ENCODE peak calls at places on chromosomes 12 and 14, in eight cellular contexts. One of them, this sample, is unnamed.

GRCh38 chr12:132416121-132416673 is 73.8 kb upstream of the FBRSL1 start:
- DNase-seq in brain microvascular endothelial cell: no peak
- DNase-seq in psoas muscle: no peak
- DNase-seq in GM20000: no peak
- DNase-seq in stimulated activated CD8-positive, alpha-beta memory T cell treated with anti-CD3 and anti-CD28 coated beads, Interleukin-4, amount 100 ng/mL, for 1 hour: no peak
- DNase-seq in choroid plexus epithelial cell: no peak
- DNase-seq in stimulated activated CD4-positive, alpha-beta T cell treated with anti-CD3 and anti-CD28 coated beads, Interleukin-12 subunit alpha, Interleukin-12 subunit beta, amount 100 ng/mL, for 24 hours: no peak
- DNase-seq in stomach: no peak
- DNase-seq in this sample: no peak

GRCh38 chr12:561116-561705 is 101.5 kb downstream of the B4GALNT3 start:
- DNase-seq in brain microvascular endothelial cell: no peak
- DNase-seq in psoas muscle: no peak
- DNase-seq in GM20000: no peak
- DNase-seq in stimulated activated CD8-positive, alpha-beta memory T cell treated with anti-CD3 and anti-CD28 coated beads, Interleukin-4, amount 100 ng/mL, for 1 hour: no peak
- DNase-seq in choroid plexus epithelial cell: no peak
- DNase-seq in stimulated activated CD4-positive, alpha-beta T cell treated with anti-CD3 and anti-CD28 coated beads, Interleukin-12 subunit alpha, Interleukin-12 subunit beta, amount 100 ng/mL, for 24 hours: no peak
- DNase-seq in stomach: no peak
- DNase-seq in this sample: no peak

GRCh38 chr12:93080994-93081809 is 152.1 kb upstream of the EEA1 start:
- DNase-seq in brain microvascular endothelial cell: peak; percentile 71
- DNase-seq in psoas muscle: no peak
- DNase-seq in GM20000: no peak
- DNase-seq in stimulated activated CD8-positive, alpha-beta memory T cell treated with anti-CD3 and anti-CD28 coated beads, Interleukin-4, amount 100 ng/mL, for 1 hour: no peak
- DNase-seq in choroid plexus epithelial cell: peak; percentile 80
- DNase-seq in stimulated activated CD4-positive, alpha-beta T cell treated with anti-CD3 and anti-CD28 coated beads, Interleukin-12 subunit alpha, Interleukin-12 subunit beta, amount 100 ng/mL, for 24 hours: no peak
- DNase-seq in stomach: no peak
- DNase-seq in this sample: no peak

GRCh38 chr14:61233436-61233956 is 47.6 kb downstream of the TMEM30B start:
- DNase-seq in brain microvascular endothelial cell: no peak
- DNase-seq in psoas muscle: no peak
- DNase-seq in GM20000: no peak
- DNase-seq in stimulated activated CD8-positive, alpha-beta memory T cell treated with anti-CD3 and anti-CD28 coated beads, Interleukin-4, amount 100 ng/mL, for 1 hour: no peak
- DNase-seq in choroid plexus epithelial cell: no peak
- DNase-seq in stimulated activated CD4-positive, alpha-beta T cell treated with anti-CD3 and anti-CD28 coated beads, Interleukin-12 subunit alpha, Interleukin-12 subunit beta, amount 100 ng/mL, for 24 hours: no peak
- DNase-seq in stomach: no peak
- DNase-seq in this sample: no peak

GRCh38 chr12:42779186-42779859 is 189.8 kb upstream of the PRICKLE1 start:
- DNase-seq in brain microvascular endothelial cell: no peak
- DNase-seq in psoas muscle: peak; percentile 25
- DNase-seq in GM20000: no peak
- DNase-seq in stimulated activated CD8-positive, alpha-beta memory T cell treated with anti-CD3 and anti-CD28 coated beads, Interleukin-4, amount 100 ng/mL, for 1 hour: no peak
- DNase-seq in choroid plexus epithelial cell: peak; percentile 74
- DNase-seq in stimulated activated CD4-positive, alpha-beta T cell treated with anti-CD3 and anti-CD28 coated beads, Interleukin-12 subunit alpha, Interleukin-12 subunit beta, amount 100 ng/mL, for 24 hours: no peak
- DNase-seq in stomach: no peak
- DNase-seq in this sample: no peak

GRCh38 chr14:51295666-51296263 is 55.7 kb downstream of the TMX1 start:
- DNase-seq in brain microvascular endothelial cell: no peak
- DNase-seq in psoas muscle: no peak
- DNase-seq in GM20000: no peak
- DNase-seq in stimulated activated CD8-positive, alpha-beta memory T cell treated with anti-CD3 and anti-CD28 coated beads, Interleukin-4, amount 100 ng/mL, for 1 hour: no peak
- DNase-seq in choroid plexus epithelial cell: no peak
- DNase-seq in stimulated activated CD4-positive, alpha-beta T cell treated with anti-CD3 and anti-CD28 coated beads, Interleukin-12 subunit alpha, Interleukin-12 subunit beta, amount 100 ng/mL, for 24 hours: no peak
- DNase-seq in stomach: no peak
- DNase-seq in this sample: no peak

GRCh38 chr12:130708648-130709047 is 7.5 kb downstream of the RIMBP2 start:
- DNase-seq in brain microvascular endothelial cell: no peak
- DNase-seq in psoas muscle: no peak
- DNase-seq in GM20000: no peak
- DNase-seq in stimulated activated CD8-positive, alpha-beta memory T cell treated with anti-CD3 and anti-CD28 coated beads, Interleukin-4, amount 100 ng/mL, for 1 hour: no peak
- DNase-seq in choroid plexus epithelial cell: no peak
- DNase-seq in stimulated activated CD4-positive, alpha-beta T cell treated with anti-CD3 and anti-CD28 coated beads, Interleukin-12 subunit alpha, Interleukin-12 subunit beta, amount 100 ng/mL, for 24 hours: no peak
- DNase-seq in stomach: peak; percentile 18
- DNase-seq in this sample: no peak

GRCh38 chr12:71865757-71866536 is 26.4 kb downstream of the TBC1D15 start:
- DNase-seq in brain microvascular endothelial cell: no peak
- DNase-seq in psoas muscle: no peak
- DNase-seq in GM20000: no peak
- DNase-seq in stimulated activated CD8-positive, alpha-beta memory T cell treated with anti-CD3 and anti-CD28 coated beads, Interleukin-4, amount 100 ng/mL, for 1 hour: no peak
- DNase-seq in choroid plexus epithelial cell: no peak
- DNase-seq in stimulated activated CD4-positive, alpha-beta T cell treated with anti-CD3 and anti-CD28 coated beads, Interleukin-12 subunit alpha, Interleukin-12 subunit beta, amount 100 ng/mL, for 24 hours: no peak
- DNase-seq in stomach: no peak
- DNase-seq in this sample: no peak

GRCh38 chr14:69237584-69237983 is 22.4 kb upstream of the GALNT16 start:
- DNase-seq in brain microvascular endothelial cell: no peak
- DNase-seq in psoas muscle: no peak
- DNase-seq in GM20000: no peak
- DNase-seq in stimulated activated CD8-positive, alpha-beta memory T cell treated with anti-CD3 and anti-CD28 coated beads, Interleukin-4, amount 100 ng/mL, for 1 hour: no peak
- DNase-seq in choroid plexus epithelial cell: no peak
- DNase-seq in stimulated activated CD4-positive, alpha-beta T cell treated with anti-CD3 and anti-CD28 coated beads, Interleukin-12 subunit alpha, Interleukin-12 subunit beta, amount 100 ng/mL, for 24 hours: no peak
- DNase-seq in stomach: no peak
- DNase-seq in this sample: no peak

GRCh38 chr12:42162198-42162597 is 17.5 kb upstream of the GXYLT1 start:
- DNase-seq in brain microvascular endothelial cell: peak; percentile 16
- DNase-seq in psoas muscle: no peak
- DNase-seq in GM20000: no peak
- DNase-seq in stimulated activated CD8-positive, alpha-beta memory T cell treated with anti-CD3 and anti-CD28 coated beads, Interleukin-4, amount 100 ng/mL, for 1 hour: no peak
- DNase-seq in choroid plexus epithelial cell: peak; percentile 23
- DNase-seq in stimulated activated CD4-positive, alpha-beta T cell treated with anti-CD3 and anti-CD28 coated beads, Interleukin-12 subunit alpha, Interleukin-12 subunit beta, amount 100 ng/mL, for 24 hours: no peak
- DNase-seq in stomach: no peak
- DNase-seq in this sample: no peak

GRCh38 chr14:31420013-31420318 is 384 bp downstream of the HEATR5A start:
- DNase-seq in brain microvascular endothelial cell: no peak
- DNase-seq in psoas muscle: peak; percentile 65
- DNase-seq in GM20000: peak; percentile 51
- DNase-seq in stimulated activated CD8-positive, alpha-beta memory T cell treated with anti-CD3 and anti-CD28 coated beads, Interleukin-4, amount 100 ng/mL, for 1 hour: no peak
- DNase-seq in choroid plexus epithelial cell: no peak
- DNase-seq in stimulated activated CD4-positive, alpha-beta T cell treated with anti-CD3 and anti-CD28 coated beads, Interleukin-12 subunit alpha, Interleukin-12 subunit beta, amount 100 ng/mL, for 24 hours: no peak
- DNase-seq in stomach: peak; percentile 84
- DNase-seq in this sample: no peak

GRCh38 chr12:109652233-109652772 is 61.3 kb upstream of the FAM222A start:
- DNase-seq in brain microvascular endothelial cell: no peak
- DNase-seq in psoas muscle: no peak
- DNase-seq in GM20000: no peak
- DNase-seq in stimulated activated CD8-positive, alpha-beta memory T cell treated with anti-CD3 and anti-CD28 coated beads, Interleukin-4, amount 100 ng/mL, for 1 hour: no peak
- DNase-seq in choroid plexus epithelial cell: no peak
- DNase-seq in stimulated activated CD4-positive, alpha-beta T cell treated with anti-CD3 and anti-CD28 coated beads, Interleukin-12 subunit alpha, Interleukin-12 subunit beta, amount 100 ng/mL, for 24 hours: no peak
- DNase-seq in stomach: no peak
- DNase-seq in this sample: no peak

GRCh38 chr14:72629534-72629933 is 264.4 kb downstream of the DPF3 start:
- DNase-seq in brain microvascular endothelial cell: no peak
- DNase-seq in psoas muscle: no peak
- DNase-seq in GM20000: no peak
- DNase-seq in stimulated activated CD8-positive, alpha-beta memory T cell treated with anti-CD3 and anti-CD28 coated beads, Interleukin-4, amount 100 ng/mL, for 1 hour: no peak
- DNase-seq in choroid plexus epithelial cell: no peak
- DNase-seq in stimulated activated CD4-positive, alpha-beta T cell treated with anti-CD3 and anti-CD28 coated beads, Interleukin-12 subunit alpha, Interleukin-12 subunit beta, amount 100 ng/mL, for 24 hours: no peak
- DNase-seq in stomach: no peak
- DNase-seq in this sample: no peak

GRCh38 chr12:27781680-27782079 is 1.6 kb upstream of the MANSC4 start:
- DNase-seq in brain microvascular endothelial cell: peak; percentile 3
- DNase-seq in psoas muscle: no peak
- DNase-seq in GM20000: no peak
- DNase-seq in stimulated activated CD8-positive, alpha-beta memory T cell treated with anti-CD3 and anti-CD28 coated beads, Interleukin-4, amount 100 ng/mL, for 1 hour: no peak
- DNase-seq in choroid plexus epithelial cell: peak; percentile 49
- DNase-seq in stimulated activated CD4-positive, alpha-beta T cell treated with anti-CD3 and anti-CD28 coated beads, Interleukin-12 subunit alpha, Interleukin-12 subunit beta, amount 100 ng/mL, for 24 hours: no peak
- DNase-seq in stomach: no peak
- DNase-seq in this sample: no peak

GRCh38 chr14:95197498-95198010 is 40.2 kb upstream of the DICER1 start:
- DNase-seq in brain microvascular endothelial cell: no peak
- DNase-seq in psoas muscle: no peak
- DNase-seq in GM20000: no peak
- DNase-seq in stimulated activated CD8-positive, alpha-beta memory T cell treated with anti-CD3 and anti-CD28 coated beads, Interleukin-4, amount 100 ng/mL, for 1 hour: no peak
- DNase-seq in choroid plexus epithelial cell: no peak
- DNase-seq in stimulated activated CD4-positive, alpha-beta T cell treated with anti-CD3 and anti-CD28 coated beads, Interleukin-12 subunit alpha, Interleukin-12 subunit beta, amount 100 ng/mL, for 24 hours: no peak
- DNase-seq in stomach: peak; percentile 60
- DNase-seq in this sample: no peak

This sample was measured in esophagus squamous epithelium.